ENCODE peak calls at places on chromosomes 7 and 10, in five cellular contexts. R is tibial artery, D is neural progenitor cell, L is lower lobe of right lung, V is uterus. O is an unnamed sample.

GRCh38 chr10:70508912-70509366 is 30.4 kb downstream of the PALD1 start:
- DNase-seq in R (peak), D (peak), L (peak), V (peak), O (no peak)

GRCh38 chr7:39144420-39144819 is 166.7 kb downstream of the POU6F2 start:
- DNase-seq in R (no peak), D (no peak), L (no peak), V (no peak), O (no peak)

GRCh38 chr7:91357379-91357778 is 93.1 kb downstream of the FZD1 start:
- DNase-seq in R (no peak), D (no peak), L (no peak), V (no peak), O (no peak)

GRCh38 chr7:11817111-11817710 is 14.8 kb downstream of the THSD7A start:
- DNase-seq in R (no peak), D (no peak), L (no peak), V (no peak), O (no peak)

GRCh38 chr10:13671874-13672273 is 85.1 kb downstream of the PRPF18 start:
- DNase-seq in R (no peak), D (no peak), L (no peak), V (no peak), O (no peak)

GRCh38 chr7:24963218-24963617 is 16.8 kb downstream of the OSBPL3 start:
- DNase-seq in R (peak), D (no peak), L (peak), V (no peak), O (peak)

GRCh38 chr10:110081914-110082313 is 74.1 kb downstream of the ADD3 start:
- DNase-seq in R (peak), D (no peak), L (no peak), V (no peak), O (no peak)

GRCh38 chr7:42175834-42176745 is 60.9 kb downstream of the GLI3 start:
- DNase-seq in R (no peak), D (no peak), L (no peak), V (no peak), O (no peak)

GRCh38 chr7:130814753-130815152 is 80.7 kb upstream of the KLF14 start:
- DNase-seq in R (no peak), D (peak), L (no peak), V (no peak), O (no peak)

GRCh38 chr7:143390098-143390772 is 9.1 kb downstream of the ZYX start:
- DNase-seq in R (no peak), D (no peak), L (no peak), V (no peak), O (no peak)

GRCh38 chr7:34879871-34880270 is 157.4 kb downstream of the DPY19L1 start:
- DNase-seq in R (no peak), D (no peak), L (no peak), V (no peak), O (no peak)

GRCh38 chr7:13198741-13199140 is 511.3 kb downstream of the ARL4A start:
- DNase-seq in R (no peak), D (no peak), L (no peak), V (no peak), O (no peak)

GRCh38 chr10:14327535-14327934 is 3.2 kb downstream of the FRMD4A start:
- DNase-seq in R (no peak), D (no peak), L (no peak), V (no peak), O (no peak)

GRCh38 chr7:116330961-116331360 is 120.6 kb downstream of the TES start:
- DNase-seq in R (no peak), D (no peak), L (no peak), V (no peak), O (no peak)

GRCh38 chr7:135317676-135318326 is 84.2 kb downstream of the STRA8 start:
- DNase-seq in R (peak), D (no peak), L (no peak), V (peak), O (no peak)

GRCh38 chr10:110947061-110947595 is 27.7 kb downstream of the SHOC2 start:
- DNase-seq in R (no peak), D (no peak), L (no peak), V (no peak), O (no peak)

GRCh38 chr7:22952306-22953011 is 61.5 kb downstream of the HYCC1 start:
- DNase-seq in R (no peak), D (peak), L (no peak), V (no peak), O (no peak)

GRCh38 chr7:44538093-44538797 is 2.9 kb downstream of the NPC1L1 start:
- DNase-seq in R (no peak), D (no peak), L (no peak), V (no peak), O (no peak)

GRCh38 chr7:32051128-32051527 is 19.1 kb downstream of the PDE1C start:
- DNase-seq in R (no peak), D (no peak), L (no peak), V (no peak), O (no peak)

GRCh38 chr10:73517166-73517888 is 21.5 kb upstream of the PPP3CB start:
- DNase-seq in R (no peak), D (no peak), L (no peak), V (no peak), O (no peak)

GRCh38 chr7:22173884-22174573 is 182.9 kb downstream of the RAPGEF5 start:
- DNase-seq in R (no peak), D (no peak), L (no peak), V (no peak), O (peak)

GRCh38 chr10:103949728-103950127 is 17.2 kb upstream of the SLK start:
- DNase-seq in R (no peak), D (no peak), L (no peak), V (no peak), O (no peak)

GRCh38 chr7:49791089-49791741 is 17.8 kb downstream of the VWC2 start:
- DNase-seq in R (no peak), D (peak), L (no peak), V (no peak), O (no peak)
- TF ChIP-seq CTCF in R (no peak), D (peak), L (peak), V (no peak), O (peak)

GRCh38 chr10:62029401-62029800 is 127.9 kb downstream of the ARID5B start:
- DNase-seq in R (no peak), D (no peak), L (no peak), V (no peak), O (no peak)

GRCh38 chr10:62036186-62037081 is 134.9 kb downstream of the ARID5B start:
- DNase-seq in R (no peak), D (peak), L (no peak), V (no peak), O (no peak)

GRCh38 chr10:62027841-62028501 is 126.5 kb downstream of the ARID5B start:
- DNase-seq in R (no peak), D (no peak), L (no peak), V (no peak), O (no peak)

GRCh38 chr10:62033108-62033507 is 131.6 kb downstream of the ARID5B start:
- DNase-seq in R (no peak), D (no peak), L (no peak), V (no peak), O (no peak)

GRCh38 chr10:62031522-62031921 is 130.0 kb downstream of the ARID5B start:
- DNase-seq in R (no peak), D (no peak), L (no peak), V (no peak), O (no peak)
- H3K4me3 ChIP-seq in R (no peak), D (no peak), L (no peak), V (no peak), O (no peak)

DNA sequence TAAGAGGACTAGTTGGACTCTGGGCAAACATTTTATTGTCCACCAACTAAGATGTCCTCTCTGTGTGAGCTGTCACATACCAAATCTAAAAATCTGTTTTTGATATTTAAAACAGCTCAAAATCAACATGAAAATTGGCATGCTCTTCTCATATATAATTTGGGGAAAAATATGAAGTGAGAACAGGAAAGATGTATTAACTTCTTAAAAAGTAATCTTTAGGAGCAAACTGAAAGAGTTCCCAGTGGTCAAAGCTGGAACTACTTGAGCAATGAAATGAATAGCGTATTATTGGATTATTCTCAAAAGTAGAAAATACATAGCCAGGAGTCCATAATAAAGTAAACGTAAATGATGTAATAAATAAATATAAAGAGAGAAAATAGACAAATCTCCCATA is 147.2 kb downstream of the DYNC1I1 start:
- DNase-seq in R (no peak), D (no peak), L (no peak), V (no peak), O (no peak)
- TF ChIP-seq CTCF in R (no peak), D (peak), L (no peak), V (no peak), O (no peak)

DNA sequence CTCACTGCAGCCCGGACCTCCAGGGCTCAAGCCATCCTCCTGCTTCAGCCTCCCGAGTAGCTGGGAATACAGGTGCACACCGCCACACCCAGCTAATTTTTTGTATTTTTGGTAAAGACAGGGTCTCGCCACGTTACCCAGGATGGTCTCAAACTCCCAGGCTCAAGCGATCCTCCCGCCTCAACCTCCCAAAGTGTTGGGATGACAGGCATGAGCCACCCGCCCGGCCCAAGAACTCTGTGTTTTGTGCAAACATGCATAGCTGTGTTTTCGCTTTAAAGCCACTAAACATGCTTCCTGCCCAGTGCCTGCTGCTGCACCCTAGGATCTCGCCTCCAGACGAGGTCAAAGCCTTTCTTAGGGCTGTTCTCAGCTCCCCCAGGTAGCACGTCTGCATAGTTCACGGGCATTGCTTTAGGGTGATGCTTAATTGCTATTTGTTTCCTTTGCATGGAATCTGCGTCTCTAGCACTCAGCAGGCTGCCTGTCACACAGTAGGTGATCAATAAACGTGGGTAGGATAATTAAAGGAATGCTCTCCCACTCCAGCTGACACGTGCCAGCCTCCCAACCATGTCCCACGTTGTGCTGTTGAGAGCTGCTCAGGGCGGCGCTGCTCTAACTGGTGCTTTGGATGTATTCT is 51.0 kb upstream of the FOXK1 start:
- DNase-seq in R (no peak), D (no peak), L (peak), V (no peak), O (no peak)
- H3K4me3 ChIP-seq in R (peak), D (no peak), L (peak), V (peak), O (no peak)

GRCh38 chr10:127033569-127034175 is 128.4 kb downstream of the DOCK1 start:
- DNase-seq in R (no peak), D (no peak), L (no peak), V (no peak), O (no peak)
- TF ChIP-seq CTCF in R (no peak), D (no peak), L (no peak), V (no peak), O (no peak)

O was measured in GM12864.